ENCODE peak calls at places on chromosomes 11 and 22, in nine cellular contexts. X, F, Q, L, V, E, T, Y and R are unnamed samples.

GRCh38 chr22:38124236-38124974 is 13.9 kb upstream of the BAIAP2L2 start:
- DNase-seq in V (no peak), T (no peak), E (peak), Q (no peak), Y (peak), F (no peak), X (no peak), L (no peak), R (no peak)

GRCh38 chr11:34609850-34610249 is 11.0 kb upstream of the EHF start:
- DNase-seq in T (no peak), Y (no peak), F (peak), X (no peak), V (peak), L (no peak), E (no peak), Q (no peak), R (peak)

GRCh38 chr11:112497826-112498225 is 237.2 kb upstream of the PLET1 start:
- DNase-seq in Y (no peak), E (no peak), V (no peak), Q (no peak), L (no peak), F (no peak), T (no peak), X (no peak), R (no peak)

GRCh38 chr22:44357962-44358553 is 45.3 kb upstream of the SHISAL1 start:
- DNase-seq in T (no peak), L (peak), F (no peak), V (peak), Y (no peak), X (no peak), E (no peak), Q (no peak), R (peak)

GRCh38 chr11:126440792-126441514 is 85.5 kb downstream of the ST3GAL4 start:
- DNase-seq in Q (peak), V (peak), T (peak), X (peak), Y (peak), E (peak), L (peak), F (peak), R (peak)

GRCh38 chr11:132943737-132944556 is 588.4 kb downstream of the OPCML start:
- DNase-seq in X (peak), E (peak), L (no peak), Y (peak), Q (peak), F (no peak), T (peak), V (peak), R (no peak)

GRCh38 chr11:103631841-103632240 is 404.6 kb upstream of the DDI1 start:
- DNase-seq in Y (no peak), Q (no peak), X (peak), L (no peak), V (no peak), T (no peak), F (peak), E (no peak), R (no peak)

GRCh38 chr11:117072517-117073218 is 25.6 kb downstream of the SIK3 start:
- DNase-seq in E (no peak), F (peak), Y (peak), V (peak), T (no peak), X (peak), L (peak), Q (no peak), R (peak)

GRCh38 chr11:72701466-72701865 is 27.2 kb upstream of the PDE2A start:
- DNase-seq in F (no peak), E (no peak), T (no peak), V (no peak), L (no peak), Q (no peak), X (no peak), Y (no peak), R (no peak)

GRCh38 chr11:128520886-128521696 is 66.3 kb downstream of the ETS1 start:
- DNase-seq in Y (no peak), F (no peak), T (no peak), X (peak), Q (no peak), E (no peak), L (no peak), V (no peak), R (no peak)

GRCh38 chr22:46196268-46196667 is 45.9 kb downstream of the PPARA start:
- DNase-seq in T (no peak), V (no peak), E (no peak), Y (no peak), F (no peak), X (no peak), Q (peak), L (no peak), R (no peak)

DNA sequence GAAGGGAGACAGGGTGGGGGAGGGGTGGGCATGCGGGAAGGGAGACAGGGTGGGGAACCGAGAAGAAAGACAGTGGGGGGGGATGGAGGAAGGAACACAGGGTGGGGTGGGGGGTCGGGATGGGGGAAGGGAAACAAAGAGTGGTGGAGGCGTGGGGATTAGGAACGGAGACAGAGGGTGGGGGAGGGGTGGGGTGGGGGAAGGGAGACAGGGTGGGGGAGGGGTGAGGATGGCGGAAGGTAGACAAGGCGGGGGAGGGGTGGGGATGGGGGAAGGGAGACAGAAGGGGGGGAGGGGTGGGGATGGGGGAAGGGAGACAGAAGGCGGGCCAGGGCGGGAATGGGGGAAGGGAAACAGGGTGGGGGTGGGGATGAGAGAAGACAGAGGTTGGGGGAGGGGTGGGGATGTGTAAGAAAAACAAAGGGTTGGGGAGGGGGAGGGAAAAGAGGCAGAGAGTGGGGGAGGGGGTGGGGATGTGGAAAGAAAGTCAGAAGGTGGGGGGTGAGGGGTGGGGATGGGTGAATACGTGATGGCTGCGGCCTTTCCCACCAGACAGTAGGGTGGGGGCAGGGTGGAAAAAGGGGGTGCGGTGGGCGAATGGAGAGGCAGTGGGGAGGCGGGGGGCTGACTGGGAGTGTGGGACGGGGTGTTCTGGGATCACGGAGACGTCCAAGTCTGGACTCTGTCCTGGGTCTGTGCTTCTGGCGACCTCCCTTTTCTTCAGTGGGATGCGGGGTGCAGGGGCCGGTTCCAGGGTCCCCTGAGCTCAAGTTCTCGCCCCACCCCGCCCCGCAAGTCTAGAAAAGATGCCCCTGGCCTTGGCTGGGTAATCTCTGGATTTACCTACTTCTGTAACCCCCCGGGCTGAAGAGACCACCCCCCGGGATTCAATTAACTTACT is 744 bp downstream of the PRAME start:
- DNase-seq in V (no peak), X (peak), T (no peak), Y (no peak), E (peak), L (no peak), Q (peak), F (peak), R (no peak)
- H3K4me3 ChIP-seq in V (no peak), X (no peak), T (no peak), Y (no peak), E (no peak), L (no peak), Q (peak), F (peak), R (no peak)

GRCh38 chr11:64490562-64491216 is 100.3 kb upstream of the SLC22A12 start:
- DNase-seq in F (no peak), V (no peak), X (no peak), Q (no peak), Y (no peak), L (no peak), E (no peak), T (no peak), R (no peak)
- H3K4me2 ChIP-seq in F (no peak), V (no peak), X (no peak), Q (no peak), Y (no peak), L (no peak), E (no peak), T (no peak), R (no peak)

DNA sequence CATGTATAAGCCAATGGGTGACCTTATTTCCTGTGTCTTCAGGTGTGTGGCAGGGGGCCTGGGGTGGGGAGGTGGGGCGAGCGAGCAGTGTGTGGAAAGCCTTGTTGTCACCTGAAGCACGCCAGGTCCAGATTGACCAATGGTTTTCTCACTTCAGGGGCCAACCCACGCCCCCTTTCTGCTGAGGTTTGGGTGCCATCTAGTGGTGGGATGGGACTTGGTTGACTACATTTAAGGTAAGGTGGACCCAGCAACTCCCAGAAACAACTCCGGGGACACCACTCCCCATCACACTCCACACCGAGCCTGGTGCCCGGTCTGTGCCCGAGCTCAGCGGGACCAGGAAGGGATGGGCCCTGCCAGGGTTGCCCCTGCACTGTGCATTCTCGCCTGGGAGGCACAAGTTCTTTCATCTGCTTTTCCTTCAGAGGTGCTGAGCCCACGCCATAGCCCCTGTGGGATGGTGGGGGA is 40.0 kb downstream of the TPCN2 start:
- DNase-seq in F (peak), X (peak), L (peak), Q (peak), E (peak), Y (peak), T (peak), V (peak), R (peak)
- H3K4me3 ChIP-seq in F (no peak), X (peak), L (no peak), Q (no peak), E (no peak), Y (no peak), T (no peak), V (no peak), R (peak)

GRCh38 chr11:105697291-105697690 is 87.4 kb downstream of the GRIA4 start:
- DNase-seq in Y (no peak), Q (no peak), V (no peak), T (no peak), F (no peak), X (no peak), E (peak), L (no peak), R (no peak)
- H3K4me2 ChIP-seq in Y (no peak), Q (no peak), V (no peak), T (no peak), F (no peak), X (no peak), E (peak), L (no peak), R (no peak)

GRCh38 chr11:65611758-65612603 is 2.0 kb downstream of the MAP3K11 start:
- DNase-seq in X (peak), V (peak), Y (peak), T (no peak), L (peak), F (no peak), Q (no peak), E (no peak), R (no peak)
- H3K4me3 ChIP-seq in X (peak), V (peak), Y (no peak), T (no peak), L (no peak), F (no peak), Q (no peak), E (peak), R (peak)

GRCh38 chr22:48693377-48694135 is 1134.1 kb downstream of the BRD1 start:
- DNase-seq in Q (no peak), L (no peak), T (no peak), Y (no peak), V (no peak), E (no peak), X (no peak), F (no peak), R (no peak)

GRCh38 chr22:48695251-48695650 is 1132.4 kb downstream of the BRD1 start:
- DNase-seq in V (peak), Y (no peak), T (no peak), X (peak), F (no peak), L (no peak), Q (no peak), E (no peak), R (peak)

GRCh38 chr22:48692734-48693376 is 1134.8 kb downstream of the BRD1 start:
- DNase-seq in X (no peak), Q (no peak), T (no peak), E (no peak), L (no peak), F (no peak), Y (no peak), V (no peak), R (no peak)

GRCh38 chr22:48695731-48696305 is 1131.9 kb downstream of the BRD1 start:
- DNase-seq in L (no peak), F (no peak), Y (no peak), T (no peak), V (no peak), E (no peak), Q (no peak), X (no peak), R (no peak)

GRCh38 chr22:48694296-48694883 is 1133.3 kb downstream of the BRD1 start:
- DNase-seq in F (no peak), V (no peak), X (no peak), Y (no peak), T (no peak), E (no peak), L (no peak), Q (no peak), R (no peak)
- H3K4me2 ChIP-seq in F (no peak), V (no peak), X (no peak), Y (no peak), T (no peak), E (no peak), L (no peak), Q (no peak), R (no peak)

GRCh38 chr11:119459293-119459976 is 36.5 kb upstream of the THY1 start:
- DNase-seq in X (no peak), V (no peak), T (no peak), L (no peak), Q (peak), Y (no peak), F (no peak), E (no peak), R (no peak)

GRCh38 chr11:119460130-119460529 is 37.2 kb upstream of the THY1 start:
- DNase-seq in V (no peak), E (peak), T (no peak), Y (no peak), L (no peak), X (no peak), Q (no peak), F (no peak), R (no peak)

GRCh38 chr11:119461250-119461963 is 38.4 kb upstream of the THY1 start:
- DNase-seq in F (no peak), Q (no peak), L (peak), V (no peak), T (no peak), E (peak), X (peak), Y (no peak), R (no peak)

DNA sequence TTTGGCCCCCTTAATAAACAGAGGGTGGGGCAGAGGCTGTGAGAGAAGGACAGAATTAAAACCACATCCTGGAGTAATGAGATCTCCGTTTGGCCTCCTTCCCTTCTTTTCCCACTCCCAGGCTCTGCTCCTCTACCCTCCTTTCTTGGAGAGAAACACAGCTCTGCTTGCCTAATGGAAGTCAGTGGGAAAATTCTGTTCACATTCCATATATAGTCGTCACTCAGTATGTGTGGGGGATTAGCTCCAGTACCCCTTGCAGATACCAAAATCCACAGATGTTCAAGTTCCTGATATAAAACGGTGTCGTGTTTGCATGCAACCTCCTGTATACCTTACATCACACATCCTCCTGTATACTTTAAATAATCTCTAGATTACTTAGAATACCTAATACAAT is 37.6 kb upstream of the THY1 start:
- DNase-seq in Q (no peak), V (peak), T (no peak), Y (no peak), F (no peak), L (peak), E (no peak), X (peak), R (peak)
- H3K4me3 ChIP-seq in Q (no peak), V (no peak), T (no peak), Y (no peak), F (no peak), L (no peak), E (no peak), X (peak), R (no peak)

GRCh38 chr22:39396797-39397195 is 2.8 kb upstream of the TAB1 start:
- DNase-seq in F (no peak), V (no peak), T (no peak), Q (no peak), X (no peak), Y (no peak), E (no peak), L (no peak), R (no peak)
- H3K4me2 ChIP-seq in F (no peak), V (no peak), T (no peak), Q (no peak), X (no peak), Y (no peak), E (no peak), L (no peak), R (no peak)